ENCODE peak calls at places on chromosomes 4 and X, in seven cellular contexts. D is fibroblast of lung; P is pancreas; I is stimulated activated CD4-positive, alpha-beta T cell treated with anti-CD3 and anti-CD28 coated beads, Interleukin-2, amount 100 ng/mL, for 24 hours; L is ovary; T is fibroblast of pulmonary artery; O is thoracic aorta. N is an unnamed sample.

GRCh38 chr4:155005395-155006087 is 202.9 kb upstream of the NPY2R start:
- DNase-seq in D (peak), P (no peak), I (no peak), L (no peak), T (peak), O (no peak), N (no peak)

GRCh38 chr4:8849266-8850073 is 22.2 kb downstream of the HMX1 start:
- DNase-seq in D (no peak), P (no peak), I (no peak), L (no peak), T (no peak), O (no peak), N (no peak)

GRCh38 chrX:100319716-100320115 is 90.4 kb downstream of the PCDH19 start:
- DNase-seq in D (peak), P (no peak), I (no peak), L (no peak), T (no peak), O (no peak), N (no peak)

GRCh38 chrX:85561216-85561615 is 181.8 kb upstream of the POF1B start:
- DNase-seq in D (no peak), P (no peak), I (no peak), L (no peak), T (no peak), O (no peak), N (no peak)

GRCh38 chrX:137432609-137433008 is 133.3 kb upstream of the ZIC3 start:
- DNase-seq in D (no peak), P (no peak), I (peak), L (no peak), T (no peak), O (no peak), N (peak)

GRCh38 chr4:81922271-81922775 is 450.6 kb upstream of the RASGEF1B start:
- DNase-seq in D (no peak), P (no peak), I (no peak), L (no peak), T (no peak), O (no peak), N (no peak)

GRCh38 chr4:62003695-62004094 is 803.6 kb downstream of the ADGRL3 start:
- DNase-seq in D (peak), P (no peak), I (no peak), L (no peak), T (peak), O (no peak), N (no peak)

GRCh38 chr4:54998991-54999390 is 126.4 kb downstream of the KDR start:
- DNase-seq in D (peak), P (no peak), I (no peak), L (no peak), T (peak), O (no peak), N (no peak)

GRCh38 chrX:135585153-135585552 is 64.7 kb downstream of the INTS6L start:
- DNase-seq in D (no peak), P (no peak), I (no peak), L (no peak), T (no peak), O (no peak), N (no peak)

GRCh38 chrX:141638601-141639000 is 49.1 kb downstream of the SPANXA2 start:
- DNase-seq in D (no peak), P (no peak), I (no peak), L (no peak), T (no peak), O (no peak), N (no peak)

GRCh38 chr4:43296946-43297528 is 404.5 kb downstream of the GRXCR1 start:
- DNase-seq in D (peak), P (no peak), I (no peak), L (no peak), T (no peak), O (no peak), N (no peak)

GRCh38 chrX:76202471-76202870 is 29.6 kb downstream of the PBDC1 start:
- DNase-seq in D (no peak), P (no peak), I (no peak), L (no peak), T (no peak), O (no peak), N (no peak)